ENCODE peak calls at places on chromosomes 7 and 10, in seven cellular contexts. J is thyroid gland, L is OCI-LY7, Y is endodermal cell, E is uterus, S is choroid plexus epithelial cell, P is mucosa of descending colon. R is an unnamed sample.

GRCh38 chr7:50729962-50730361 is 52.7 kb downstream of the GRB10 start:
- DNase-seq in J (no peak), L (no peak), Y (no peak), E (no peak), S (no peak), P (no peak), R (no peak)

GRCh38 chr7:137975223-137975622 is 26.7 kb downstream of the CREB3L2 start:
- DNase-seq in J (no peak), L (no peak), Y (no peak), E (peak; percentile 63), S (peak; percentile 82), P (no peak), R (no peak)

GRCh38 chr7:108525327-108525984 is 479 bp downstream of the PNPLA8 start:
- DNase-seq in J (peak; percentile 85), L (peak; percentile 19), Y (peak; percentile 92), E (no peak), S (peak; percentile 61), P (no peak), R (peak; percentile 75)

GRCh38 chr7:6640246-6640721 is 3.2 kb downstream of the ZNF316 start:
- DNase-seq in J (no peak), L (no peak), Y (peak; percentile 95), E (peak; percentile 61), S (peak; percentile 63), P (peak; percentile 24), R (peak; percentile 32)

GRCh38 chr10:127048630-127049029 is 143.4 kb downstream of the DOCK1 start:
- DNase-seq in J (no peak), L (no peak), Y (no peak), E (no peak), S (no peak), P (no peak), R (no peak)

GRCh38 chr10:27457966-27458365 is 46.1 kb upstream of the RAB18 start:
- DNase-seq in J (no peak), L (no peak), Y (no peak), E (no peak), S (no peak), P (no peak), R (no peak)

GRCh38 chr7:77685219-77685618 is 11.0 kb upstream of the RSBN1L start:
- DNase-seq in J (peak; percentile 64), L (no peak), Y (peak; percentile 56), E (no peak), S (no peak), P (peak; percentile 52), R (no peak)

GRCh38 chr10:127987467-127988380 is 80.8 kb downstream of the PTPRE start:
- DNase-seq in J (peak; percentile 15), L (no peak), Y (no peak), E (no peak), S (no peak), P (no peak), R (no peak)

GRCh38 chr10:12834721-12835120 is 166.8 kb downstream of the CCDC3 start:
- DNase-seq in J (no peak), L (no peak), Y (no peak), E (no peak), S (no peak), P (no peak), R (no peak)

GRCh38 chr7:22447759-22448158 is 52.2 kb downstream of the STEAP1B start:
- DNase-seq in J (no peak), L (peak; percentile 85), Y (no peak), E (no peak), S (no peak), P (no peak), R (no peak)

GRCh38 chr7:36945612-36946400 is 221.5 kb upstream of the AOAH start:
- DNase-seq in J (peak; percentile 33), L (no peak), Y (no peak), E (no peak), S (no peak), P (peak; percentile 54), R (no peak)

GRCh38 chr10:88848499-88848898 is 3.1 kb downstream of the ANKRD22 start:
- DNase-seq in J (no peak), L (no peak), Y (no peak), E (no peak), S (peak; percentile 70), P (no peak), R (peak; percentile 57)

GRCh38 chr10:102626026-102626686 is 18.1 kb upstream of the TRIM8 start:
- DNase-seq in J (no peak), L (no peak), Y (peak; percentile 58), E (no peak), S (no peak), P (no peak), R (no peak)

GRCh38 chr7:29987083-29987482 is 2.5 kb downstream of the SCRN1 start:
- DNase-seq in J (no peak), L (peak; percentile 23), Y (no peak), E (no peak), S (peak; percentile 44), P (no peak), R (no peak)

GRCh38 chr10:49817845-49818244 is 55.7 kb upstream of the OGDHL start:
- DNase-seq in J (peak; percentile 2), L (no peak), Y (no peak), E (peak; percentile 32), S (peak; percentile 13), P (no peak), R (no peak)

GRCh38 chr10:72334196-72334831 is 20.4 kb downstream of the DNAJB12 start:
- DNase-seq in J (no peak), L (no peak), Y (peak; percentile 78), E (no peak), S (peak; percentile 96), P (peak; percentile 22), R (peak; percentile 60)

GRCh38 chr7:17402628-17403278 is 104.3 kb downstream of the AHR start:
- DNase-seq in J (no peak), L (no peak), Y (no peak), E (no peak), S (peak; percentile 16), P (peak; percentile 22), R (no peak)

GRCh38 chr7:78673272-78673671 is 780.2 kb downstream of the MAGI2 start:
- DNase-seq in J (peak; percentile 91), L (no peak), Y (no peak), E (no peak), S (no peak), P (no peak), R (no peak)

GRCh38 chr7:155918720-155919399 is 106.6 kb upstream of the SHH start:
- DNase-seq in J (peak; percentile 7), L (no peak), Y (no peak), E (no peak), S (peak; percentile 96), P (peak; percentile 86), R (peak; percentile 86)

GRCh38 chr10:96511044-96511945 is 2.4 kb downstream of the TLL2 start:
- DNase-seq in J (peak; percentile 55), L (peak; percentile 58), Y (peak; percentile 94), E (no peak), S (peak; percentile 57), P (peak; percentile 73), R (no peak)

GRCh38 chr10:124339119-124339807 is 79.5 kb downstream of the OAT start:
- DNase-seq in J (no peak), L (no peak), Y (peak; percentile 30), E (no peak), S (no peak), P (no peak), R (no peak)

GRCh38 chr7:2921748-2922147 is 77.6 kb upstream of the GNA12 start:
- DNase-seq in J (no peak), L (no peak), Y (peak; percentile 79), E (no peak), S (peak; percentile 6), P (no peak), R (no peak)

GRCh38 chr7:147419001-147419400 is 1171.6 kb upstream of the C7orf33 start:
- DNase-seq in J (no peak), L (no peak), Y (peak; percentile 56), E (no peak), S (peak; percentile 43), P (no peak), R (no peak)

GRCh38 chr10:77810446-77811335 is 115.9 kb downstream of the DLG5 start:
- DNase-seq in J (peak; percentile 84), L (no peak), Y (no peak), E (no peak), S (no peak), P (no peak), R (no peak)
- H3K4me3 ChIP-seq in J (no peak overlapping the region), L (no peak overlapping the region), Y (no peak overlapping the region), E (no peak overlapping the region), S (no peak overlapping the region), P (no peak overlapping the region), R (no peak overlapping the region)

DNA sequence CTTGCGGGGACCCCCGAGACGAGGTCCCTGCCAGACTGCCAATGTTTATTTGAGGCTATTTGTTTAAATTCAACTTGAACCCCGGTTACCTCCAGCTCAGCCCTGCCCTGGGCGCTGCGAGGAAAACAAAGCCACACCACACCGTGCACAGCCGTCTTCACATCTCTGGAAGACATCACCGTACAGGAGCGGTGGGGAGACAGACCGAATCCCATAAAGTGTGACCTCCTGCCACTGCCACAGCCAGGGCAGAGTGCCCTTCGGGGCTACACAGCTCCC is 40.0 kb downstream of the PRKAG2 start:
- DNase-seq in J (no peak), L (no peak), Y (no peak), E (no peak), S (no peak), P (no peak), R (no peak)
- H3K4me3 ChIP-seq in J (no peak overlapping the region), L (no peak overlapping the region), Y (no peak overlapping the region), E (no peak overlapping the region), S (no peak overlapping the region), P (no peak overlapping the region), R (no peak overlapping the region)

DNA sequence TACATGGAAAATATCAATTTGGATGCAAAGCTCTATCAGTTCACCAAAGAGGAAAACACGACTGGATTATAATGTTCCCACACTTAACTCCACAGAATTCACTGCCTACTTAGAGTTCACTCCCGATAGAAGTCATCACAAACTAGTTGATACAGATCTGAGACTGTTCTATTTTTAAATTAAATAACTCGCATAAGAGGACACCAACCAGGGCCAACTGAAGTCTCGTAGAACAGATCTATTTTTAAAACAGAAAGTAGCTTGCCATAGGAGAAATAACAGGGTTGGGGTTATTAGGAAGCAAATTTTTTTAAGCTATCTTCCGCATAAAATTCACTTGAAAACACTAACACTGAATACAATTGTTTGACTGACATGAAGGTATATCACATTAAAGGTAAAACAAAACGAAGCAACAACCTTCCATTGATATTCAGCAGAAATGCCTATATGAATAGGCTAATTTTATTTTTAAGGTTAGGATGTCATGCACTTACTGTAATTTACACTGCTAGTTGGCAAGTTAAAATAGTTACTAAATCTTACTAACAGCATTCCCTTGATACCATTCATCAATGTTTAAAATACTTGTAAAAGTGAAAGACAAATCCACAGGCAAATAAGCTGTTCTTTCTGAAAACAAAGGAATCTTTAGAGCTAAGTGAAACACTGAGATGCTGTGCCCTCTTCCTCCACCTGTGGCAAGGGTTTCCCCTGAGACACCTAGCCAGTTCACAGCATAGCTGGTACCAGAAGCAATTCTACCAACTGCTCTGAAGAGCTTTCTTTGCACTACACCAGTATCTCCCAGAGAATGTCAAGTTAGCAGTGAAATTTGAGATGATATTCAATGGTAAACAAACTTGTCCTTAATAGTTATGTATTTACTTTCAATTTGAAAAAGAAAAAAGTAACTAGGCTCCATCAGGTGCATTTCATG is 186.7 kb upstream of the ANK3 start:
- DNase-seq in J (peak; percentile 13), L (no peak), Y (no peak), E (no peak), S (no peak), P (no peak), R (no peak)
- H3K4me3 ChIP-seq in J (no peak overlapping the region), L (no peak overlapping the region), Y (no peak overlapping the region), E (no peak overlapping the region), S (no peak overlapping the region), P (no peak overlapping the region), R (no peak overlapping the region)

DNA sequence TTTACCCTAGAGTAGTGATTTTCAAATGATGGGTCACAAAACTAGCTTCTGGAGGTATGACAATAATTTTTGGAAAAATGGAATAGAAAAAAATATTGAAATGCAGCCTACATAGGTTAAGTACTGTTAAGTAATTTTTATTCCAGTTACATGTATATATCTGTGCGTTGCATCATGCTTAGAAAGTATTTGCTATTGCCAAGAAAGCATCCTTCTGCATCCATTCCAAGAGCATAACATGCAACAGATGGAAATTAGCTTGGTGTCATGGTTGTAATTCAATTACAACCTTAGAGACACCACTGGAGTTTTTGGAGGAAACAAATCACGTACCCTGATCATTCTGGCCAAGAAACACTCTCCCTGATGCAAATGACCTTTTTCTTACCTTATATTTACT is 1.7 kb downstream of the AKR1B1 start:
- DNase-seq in J (no peak), L (no peak), Y (no peak), E (no peak), S (peak; percentile 34), P (no peak), R (no peak)
- H3K4me3 ChIP-seq in J (no peak overlapping the region), L (no peak overlapping the region), Y (peak overlapping the region; percentile 88), E (no peak overlapping the region), S (no peak overlapping the region), P (no peak overlapping the region), R (no peak overlapping the region)